ENCODE peak calls at places on chromosomes 13 and 19, in six cellular contexts. X is spleen; G is CD8-positive, alpha-beta T cell; N is neural progenitor cell; U is SJSA1; D is heart right ventricle. A is an unnamed sample. For H3K9me3, the result is how much of the 10 kb centered on the place peaks cover.

GRCh38 chr13:74070065-74070464 is 64.1 kb downstream of the KLF12 start:
- DNase-seq in X (no peak), G (peak), N (no peak), U (no peak), D (no peak), A (no peak)

GRCh38 chr19:55178781-55179569 is 1.1 kb downstream of the SYT5 start:
- DNase-seq in X (peak), G (peak), N (peak), U (peak), D (peak), A (peak)

GRCh38 chr19:3838661-3839060 is 30.2 kb downstream of the ZFR2 start:
- DNase-seq in X (no peak), G (no peak), N (no peak), U (no peak), D (no peak), A (no peak)

GRCh38 chr13:50198508-50198907 is 183.3 kb downstream of the KCNRG start:
- DNase-seq in X (no peak), G (no peak), N (no peak), U (no peak), D (no peak), A (no peak)

GRCh38 chr13:112331675-112332074 is 44.5 kb upstream of the SPACA7 start:
- DNase-seq in X (no peak), G (no peak), N (peak), U (no peak), D (no peak), A (no peak)

GRCh38 chr19:19444694-19445155 is 39.2 kb downstream of the GATAD2A start:
- DNase-seq in X (no peak), G (no peak), N (no peak), U (no peak), D (no peak), A (no peak)

GRCh38 chr19:6916952-6917351 is 29.6 kb downstream of the ADGRE1 start:
- DNase-seq in X (no peak), G (no peak), N (no peak), U (no peak), D (no peak), A (no peak)

GRCh38 chr19:37227996-37228395 is 10.0 kb downstream of the ZNF383 start:
- DNase-seq in X (no peak), G (peak), N (peak), U (no peak), D (no peak), A (peak)

GRCh38 chr13:51726446-51727185 is 77.3 kb downstream of the DHRS12 start:
- DNase-seq in X (no peak), G (no peak), N (no peak), U (no peak), D (no peak), A (no peak)

GRCh38 chr13:80716610-80717081 is 375.7 kb upstream of the SPRY2 start:
- DNase-seq in X (peak), G (no peak), N (no peak), U (no peak), D (peak), A (no peak)

GRCh38 chr13:53201454-53202225 is 173.0 kb downstream of the OLFM4 start:
- DNase-seq in X (peak), G (no peak), N (peak), U (peak), D (no peak), A (peak)

GRCh38 chr13:25046274-25046984 is 49.5 kb upstream of the PABPC3 start:
- DNase-seq in X (peak), G (no peak), N (peak), U (no peak), D (no peak), A (no peak)

GRCh38 chr13:73440296-73440895 is 381.6 kb downstream of the KLF5 start:
- DNase-seq in X (no peak), G (no peak), N (peak), U (no peak), D (no peak), A (no peak)

GRCh38 chr19:19185853-19186728 is 5.9 kb downstream of the BORCS8 start:
- DNase-seq in X (no peak), G (peak), N (peak), U (peak), D (no peak), A (peak)

GRCh38 chr19:35539850-35540249 is 5.6 kb upstream of the TMEM147 start:
- DNase-seq in X (no peak), G (no peak), N (no peak), U (no peak), D (no peak), A (no peak)

GRCh38 chr19:35717665-35718344 is at the start of gene KMT2B:
- DNase-seq in X (no peak), G (no peak), N (peak), U (peak), D (no peak), A (no peak)

GRCh38 chr19:49441210-49441959 is at the start of gene SLC17A7:
- DNase-seq in X (no peak), G (peak), N (peak), U (no peak), D (peak), A (no peak)

GRCh38 chr13:76925115-76925514 is 23.2 kb upstream of the ACOD1 start:
- DNase-seq in X (no peak), G (no peak), N (no peak), U (no peak), D (no peak), A (no peak)

GRCh38 chr13:112066624-112067004 is 335 bp upstream of the SOX1 start:
- DNase-seq in X (peak), G (peak), N (peak), U (no peak), D (peak), A (peak)

GRCh38 chr13:22278336-22278929 is 607.6 kb downstream of the FGF9 start:
- DNase-seq in X (no peak), G (peak), N (peak), U (no peak), D (peak), A (peak)

GRCh38 chr19:4776436-4777205 is 14.9 kb upstream of the FEM1A start:
- DNase-seq in X (no peak), G (no peak), N (peak), U (no peak), D (no peak), A (no peak)

GRCh38 chr13:98918771-98919170 is 59.1 kb downstream of the DOCK9 start:
- DNase-seq in X (no peak), G (no peak), N (no peak), U (peak), D (no peak), A (no peak)

GRCh38 chr13:46100191-46100877 is 4.5 kb downstream of the CPB2 start:
- DNase-seq in X (no peak), G (no peak), N (no peak), U (no peak), D (no peak), A (no peak)

GRCh38 chr13:44068737-44069136 is 189.0 kb downstream of the LACC1 start:
- DNase-seq in X (no peak), G (no peak), N (no peak), U (no peak), D (no peak), A (no peak)

GRCh38 chr13:37540228-37540627 is 58.3 kb downstream of the POSTN start:
- DNase-seq in X (no peak), G (no peak), N (no peak), U (no peak), D (no peak), A (no peak)

GRCh38 chr19:28577666-28578065 is 635.3 kb downstream of the UQCRFS1 start:
- DNase-seq in X (peak), G (no peak), N (no peak), U (no peak), D (no peak), A (no peak)

GRCh38 chr19:50046649-50047503 is 21.1 kb downstream of the ZNF473 start:
- DNase-seq in X (no peak), G (peak), N (no peak), U (no peak), D (peak), A (peak)

GRCh38 chr13:73063166-73063565 is 4.4 kb downstream of the KLF5 start:
- DNase-seq in X (no peak), G (no peak), N (no peak), U (no peak), D (no peak), A (no peak)

GRCh38 chr19:35521124-35521743 is 6.9 kb downstream of the SBSN start:
- DNase-seq in X (no peak), G (no peak), N (no peak), U (no peak), D (no peak), A (peak)

GRCh38 chr13:59480398-59480797 is 683.3 kb downstream of the DIAPH3 start:
- DNase-seq in X (no peak), G (no peak), N (no peak), U (no peak), D (no peak), A (no peak)

GRCh38 chr13:112072531-112073244 is 5.7 kb downstream of the SOX1 start:
- DNase-seq in X (no peak), G (no peak), N (peak), U (no peak), D (peak), A (no peak)

GRCh38 chr13:20160346-20161274 is at the start of gene GJA3:
- DNase-seq in X (peak), G (peak), N (peak), U (no peak), D (peak), A (peak)

GRCh38 chr13:27481766-27482165 is 31.4 kb upstream of the MTIF3 start:
- DNase-seq in X (peak), G (no peak), N (peak), U (peak), D (no peak), A (peak)

GRCh38 chr13:70842062-70842644 is 733.9 kb upstream of the KLHL1 start:
- DNase-seq in X (no peak), G (no peak), N (no peak), U (no peak), D (no peak), A (no peak)

GRCh38 chr13:69959041-69959440 is 148.6 kb upstream of the ATXN8OS start:
- DNase-seq in X (no peak), G (no peak), N (no peak), U (no peak), D (no peak), A (peak)

GRCh38 chr19:8319807-8320520 is 1.2 kb downstream of the NDUFA7 start:
- DNase-seq in X (no peak), G (no peak), N (peak), U (no peak), D (no peak), A (no peak)

GRCh38 chr19:1001538-1002166 is 1.4 kb downstream of the GRIN3B start:
- DNase-seq in X (peak), G (peak), N (peak), U (no peak), D (no peak), A (peak)

GRCh38 chr19:57515218-57515617 is 11.9 kb upstream of the ZNF549 start:
- DNase-seq in X (no peak), G (no peak), N (no peak), U (no peak), D (no peak), A (no peak)
- H3K9me3 ChIP-seq in X (under half), G (under half), N (under half), U (under half), D (under half), A (under half)

GRCh38 chr19:44874317-44874716 is 16.7 kb upstream of the TOMM40 start:
- DNase-seq in X (no peak), G (no peak), N (no peak), U (no peak), D (no peak), A (no peak)

GRCh38 chr19:44878119-44878865 is 12.8 kb upstream of the TOMM40 start:
- DNase-seq in X (no peak), G (no peak), N (no peak), U (no peak), D (no peak), A (peak)

GRCh38 chr19:44872661-44873060 is 18.4 kb upstream of the TOMM40 start:
- DNase-seq in X (no peak), G (no peak), N (no peak), U (no peak), D (no peak), A (no peak)

GRCh38 chr19:44876930-44877530 is 14.0 kb upstream of the TOMM40 start:
- DNase-seq in X (no peak), G (no peak), N (no peak), U (no peak), D (no peak), A (no peak)

DNA sequence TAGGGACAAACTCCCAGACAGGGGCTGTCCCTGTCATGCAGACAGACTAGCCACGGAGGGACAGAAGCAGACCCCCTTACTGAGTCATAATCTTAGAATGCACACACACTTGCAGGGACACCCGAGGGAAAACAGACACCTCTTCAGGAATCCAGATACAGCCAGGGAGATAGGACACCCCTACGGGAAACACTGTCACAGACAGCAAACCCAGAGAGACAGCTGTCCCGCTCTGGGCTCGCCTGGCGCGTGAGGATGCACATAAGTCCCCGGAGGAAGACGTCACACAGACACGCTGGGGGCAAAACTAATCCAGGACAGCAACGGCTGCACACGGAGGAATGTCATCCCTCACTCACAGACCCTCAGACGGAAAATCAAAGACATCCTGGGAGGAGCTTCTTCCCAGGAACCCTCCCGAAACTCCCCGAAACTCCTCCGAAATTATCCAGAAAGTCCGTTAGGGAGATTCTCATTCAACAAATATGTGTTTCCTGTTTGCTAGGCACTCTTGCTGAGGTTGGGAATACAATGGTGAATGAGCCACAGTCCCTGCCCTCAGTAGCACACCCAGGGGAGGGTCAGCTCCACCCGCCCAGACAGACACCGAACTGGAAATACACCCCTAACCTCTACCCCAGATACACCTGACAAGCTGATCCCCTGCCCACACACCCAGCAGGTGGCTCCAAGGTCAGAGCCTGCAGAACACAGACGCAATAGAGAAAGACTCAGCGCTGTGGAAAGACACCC is 15.2 kb upstream of the TOMM40 start:
- DNase-seq in X (no peak), G (no peak), N (no peak), U (peak), D (no peak), A (no peak)
- H3K4me3 ChIP-seq in X (no peak), G (no peak), N (no peak), U (no peak), D (no peak), A (no peak)

DNA sequence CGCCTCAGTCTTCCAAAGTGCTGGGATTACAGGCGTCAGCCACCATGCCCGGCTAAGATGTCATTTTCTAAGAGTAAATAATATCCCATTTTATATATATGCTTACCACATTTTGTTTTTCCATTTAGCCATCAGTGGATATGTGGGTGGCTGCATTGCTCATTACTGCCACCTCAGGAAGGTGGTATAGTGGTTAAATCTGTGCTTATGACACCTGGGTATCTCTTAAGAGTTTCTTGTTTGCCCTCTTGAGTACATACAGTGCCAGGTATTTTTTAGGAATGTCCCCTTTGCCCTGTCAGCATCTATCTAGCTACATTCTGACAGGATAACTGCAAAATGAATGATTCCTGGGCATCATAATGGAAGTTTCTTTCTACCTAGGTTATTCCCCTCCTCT is 14.6 kb downstream of the ZNF69 start:
- DNase-seq in X (no peak), G (no peak), N (no peak), U (no peak), D (no peak), A (no peak)
- H3K9me3 ChIP-seq in X (half or more), G (under half), N (half or more), U (under half), D (under half), A (under half)

GRCh38 chr19:16444273-16444597 is 27.5 kb downstream of the EPS15L1 start:
- DNase-seq in X (no peak), G (no peak), N (no peak), U (no peak), D (no peak), A (no peak)

GRCh38 chr19:16445238-16446107 is 26.3 kb downstream of the EPS15L1 start:
- DNase-seq in X (peak), G (no peak), N (no peak), U (peak), D (no peak), A (no peak)

GRCh38 chr19:16446108-16447014 is 25.4 kb downstream of the EPS15L1 start:
- DNase-seq in X (peak), G (no peak), N (no peak), U (no peak), D (no peak), A (peak)

GRCh38 chr19:16442386-16443276 is 29.1 kb downstream of the EPS15L1 start:
- DNase-seq in X (no peak), G (no peak), N (peak), U (no peak), D (peak), A (peak)

GRCh38 chr19:16441661-16442071 is 30.1 kb downstream of the EPS15L1 start:
- DNase-seq in X (no peak), G (no peak), N (peak), U (no peak), D (no peak), A (peak)
- H3K4me3 ChIP-seq in X (no peak), G (no peak), N (no peak), U (no peak), D (no peak), A (no peak)

DNA sequence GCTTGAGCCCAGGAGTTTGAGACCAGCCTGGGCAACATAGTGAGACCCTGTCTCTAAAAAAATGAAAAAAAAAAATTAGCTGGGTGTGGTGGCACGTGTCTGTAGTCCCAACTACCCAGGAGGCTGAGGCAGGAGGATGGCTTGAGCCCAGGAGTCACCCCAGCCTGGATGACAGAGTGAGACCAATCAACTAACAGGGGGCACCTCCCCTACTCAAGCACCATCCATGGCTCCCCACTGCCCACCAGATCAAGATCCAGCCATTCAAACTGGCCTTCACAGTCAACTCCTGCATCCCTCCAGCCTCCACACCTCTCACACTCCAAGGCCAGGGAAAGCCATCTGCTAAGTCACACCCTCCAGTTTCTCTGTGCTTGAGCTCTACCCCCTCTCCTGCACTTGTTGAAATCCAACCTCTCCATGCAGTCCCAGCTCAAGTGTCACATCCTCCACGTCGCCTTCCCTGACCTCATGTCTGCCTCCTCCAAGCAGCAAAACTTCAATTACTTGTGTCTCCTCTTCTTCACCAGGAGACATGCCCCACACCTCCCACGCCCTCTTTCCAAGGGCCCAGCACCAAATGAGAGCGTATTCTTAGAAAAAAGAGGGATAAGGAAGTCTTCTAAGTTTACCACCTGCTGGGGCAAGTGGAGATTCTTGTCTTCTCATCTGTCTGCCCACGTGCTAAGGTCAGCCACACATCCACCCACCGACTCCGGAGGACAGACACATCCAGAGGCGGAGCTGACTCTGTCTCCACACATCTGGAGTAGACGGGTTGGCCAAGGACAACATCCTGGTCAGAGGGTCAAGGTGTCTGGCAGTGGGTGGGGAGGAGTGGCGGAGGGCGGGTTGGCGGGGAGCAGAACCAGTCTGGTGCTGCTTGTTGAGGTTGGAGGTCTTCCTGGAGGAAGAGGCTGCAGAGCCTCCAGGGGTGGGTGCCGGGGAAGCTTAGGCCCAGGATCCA is 974 bp upstream of the CYP4F22 start:
- DNase-seq in X (no peak), G (no peak), N (no peak), U (no peak), D (no peak), A (no peak)
- H3K9me3 ChIP-seq in X (under half), G (under half), N (under half), U (under half), D (under half), A (under half)

GRCh38 chr19:21328885-21329605 is at the start of gene ZNF708:
- DNase-seq in X (peak), G (peak), N (peak), U (peak), D (peak), A (peak)
- H3K4me3 ChIP-seq in X (peak), G (peak), N (peak), U (peak), D (peak), A (peak)

DNA sequence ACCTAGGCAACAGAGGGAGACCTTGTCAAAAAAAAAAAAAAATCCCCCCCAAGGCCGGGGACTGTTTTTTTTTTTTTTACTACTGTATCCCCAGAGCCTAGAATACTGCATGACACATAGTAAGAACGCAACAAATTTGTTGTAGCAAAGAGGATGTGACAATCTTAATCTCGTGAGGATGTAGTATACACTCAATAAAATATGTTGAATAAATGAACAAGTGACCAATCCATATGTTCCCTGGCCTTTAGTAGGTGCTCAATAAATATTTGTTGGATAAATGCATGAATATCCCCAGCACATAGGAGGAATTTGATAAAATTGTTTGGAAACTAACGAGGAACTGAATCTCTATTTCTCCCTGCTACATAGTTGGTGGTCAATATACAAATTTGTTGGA is 75.7 kb downstream of the MAP4K1 start:
- DNase-seq in X (no peak), G (no peak), N (no peak), U (no peak), D (no peak), A (no peak)
- H3K9me3 ChIP-seq in X (under half), G (under half), N (under half), U (under half), D (under half), A (under half)

A was measured in thyroid gland.